ENCODE peak calls at places on chromosome 22, in four cellular contexts. Q is H9, U is PC-3, E is D341Med. O is an unnamed sample.

GRCh38 chr22:21942407-21942895 is 10.2 kb downstream of the PPM1F start:
- DNase-seq in U (peak), E (no peak), Q (no peak), O (no peak)

GRCh38 chr22:19463491-19464469 is 15.2 kb downstream of the UFD1 start:
- DNase-seq in Q (no peak), E (no peak), U (no peak), O (no peak)

GRCh38 chr22:20128902-20129746 is 2.5 kb upstream of the ZDHHC8 start:
- DNase-seq in E (peak), U (peak), Q (peak), O (no peak)

GRCh38 chr22:37205046-37205445 is 7.2 kb downstream of the SSTR3 start:
- DNase-seq in U (no peak), E (no peak), Q (no peak), O (no peak)

GRCh38 chr22:46416537-46417267 is 81.2 kb downstream of the TRMU start:
- DNase-seq in Q (no peak), E (no peak), U (no peak), O (no peak)

GRCh38 chr22:38291201-38291777 is 18.5 kb upstream of the TMEM184B start:
- DNase-seq in E (no peak), Q (no peak), U (no peak), O (no peak)

GRCh38 chr22:18000441-18001039 is 23.8 kb downstream of the MICAL3 start:
- DNase-seq in Q (no peak), E (peak), U (peak), O (peak)

GRCh38 chr22:23237201-23237798 is 57.0 kb downstream of the BCR start:
- DNase-seq in Q (peak), U (no peak), E (peak), O (peak)

GRCh38 chr22:46641829-46642266 is 21.7 kb downstream of the GRAMD4 start:
- DNase-seq in Q (no peak), U (no peak), E (no peak), O (no peak)

GRCh38 chr22:45008853-45009751 is 703 bp downstream of the PHF21B start:
- DNase-seq in E (peak), Q (no peak), U (no peak), O (peak)

GRCh38 chr22:40178417-40179409 is 988 bp downstream of the TNRC6B start:
- DNase-seq in E (peak), U (peak), Q (peak), O (no peak)

GRCh38 chr22:40739723-40740122 is 60.4 kb downstream of the MCHR1 start:
- DNase-seq in E (no peak), Q (no peak), U (no peak), O (no peak)

GRCh38 chr22:50727678-50728522 is 10.1 kb upstream of the ACR start:
- DNase-seq in U (no peak), E (no peak), Q (no peak), O (no peak)

GRCh38 chr22:38220163-38220562 is 18.4 kb downstream of the MAFF start:
- DNase-seq in U (no peak), E (no peak), Q (no peak), O (no peak)

GRCh38 chr22:46079861-46080821 is 70.2 kb upstream of the PPARA start:
- DNase-seq in Q (no peak), E (peak), U (peak), O (no peak)

GRCh38 chr22:22390989-22391388 is 117.6 kb downstream of the ZNF280B start:
- DNase-seq in E (no peak), Q (no peak), U (no peak), O (no peak)

GRCh38 chr22:30202531-30203006 is 44.0 kb downstream of the LIF start:
- DNase-seq in U (peak), Q (no peak), E (no peak), O (no peak)

GRCh38 chr22:38180841-38181452 is 683 bp downstream of the PLA2G6 start:
- DNase-seq in E (no peak), U (peak), Q (no peak), O (no peak)

GRCh38 chr22:25746012-25746373 is 4.0 kb downstream of the MYO18B start:
- DNase-seq in Q (no peak), E (no peak), U (peak), O (no peak)

GRCh38 chr22:24101966-24102365 is 79.3 kb upstream of the SUSD2 start:
- DNase-seq in E (no peak), Q (no peak), U (no peak), O (no peak)

GRCh38 chr22:22109693-22110466 is 127.3 kb upstream of the TOP3B start:
- DNase-seq in U (peak), Q (no peak), E (no peak), O (no peak)

GRCh38 chr22:37270928-37271650 is 11.2 kb upstream of the CYTH4 start:
- DNase-seq in E (no peak), U (no peak), Q (no peak), O (no peak)

GRCh38 chr22:50161508-50162390 is 8.8 kb upstream of the PANX2 start:
- DNase-seq in U (no peak), Q (no peak), E (no peak), O (no peak)

GRCh38 chr22:44583076-44583760 is 85.2 kb upstream of the RTL6 start:
- DNase-seq in U (peak), E (no peak), Q (peak), O (peak)

GRCh38 chr22:30226192-30226832 is 20.2 kb downstream of the LIF start:
- DNase-seq in E (no peak), Q (no peak), U (peak), O (no peak)

GRCh38 chr22:47034076-47034808 is 271.8 kb downstream of the TBC1D22A start:
- DNase-seq in E (no peak), U (no peak), Q (no peak), O (no peak)

GRCh38 chr22:20243545-20244249 is 24.4 kb downstream of the RTN4R start:
- DNase-seq in U (peak), E (peak), Q (peak), O (no peak)

GRCh38 chr22:24571266-24571665 is 15.5 kb downstream of the SNRPD3 start:
- DNase-seq in Q (no peak), E (no peak), U (no peak), O (no peak)

GRCh38 chr22:17137226-17137625 is 16.1 kb upstream of the TMEM121B start:
- DNase-seq in Q (no peak), U (no peak), E (no peak), O (no peak)

GRCh38 chr22:41779889-41780505 is 20.5 kb upstream of the CCDC134 start:
- DNase-seq in U (no peak), E (no peak), Q (no peak), O (no peak)

GRCh38 chr22:27183474-27183873 is 526.1 kb downstream of the MIAT start:
- DNase-seq in U (no peak), E (no peak), Q (no peak), O (no peak)

GRCh38 chr22:17213976-17214375 is 5.3 kb downstream of the ADA2 start:
- DNase-seq in U (peak), E (peak), Q (peak), O (no peak)

O was measured in ecto neural progenitor cell.